ENCODE peak calls at places on chromosomes 2 and 18, in eight cellular contexts. R is transverse colon, P is K562, V is HCT116, W is ovary, Q is uterus, O is adrenal gland, X is right lobe of liver. D is an unnamed sample.

GRCh38 chr2:165758276-165758675 is 35.8 kb downstream of the GALNT3 start:
- DNase-seq in R (no peak), P (no peak), V (no peak), W (no peak), Q (no peak), O (no peak), X (no peak), D (no peak)

GRCh38 chr18:2302628-2303516 is 268.4 kb downstream of the METTL4 start:
- DNase-seq in R (no peak), P (peak), V (peak), W (no peak), Q (no peak), O (no peak), X (no peak), D (no peak)

GRCh38 chr2:200144571-200144970 is 161.9 kb upstream of the SPATS2L start:
- DNase-seq in R (no peak), P (no peak), V (no peak), W (no peak), Q (no peak), O (no peak), X (no peak), D (no peak)

GRCh38 chr2:199999166-199999565 is 43.8 kb downstream of the MAIP1 start:
- DNase-seq in R (no peak), P (no peak), V (no peak), W (no peak), Q (no peak), O (no peak), X (no peak), D (no peak)

GRCh38 chr2:226220511-226220910 is 579.1 kb downstream of the IRS1 start:
- DNase-seq in R (no peak), P (no peak), V (no peak), W (no peak), Q (no peak), O (no peak), X (no peak), D (no peak)

GRCh38 chr2:10408649-10409579 is 39.2 kb downstream of the ODC1 start:
- DNase-seq in R (peak), P (peak), V (peak), W (peak), Q (peak), O (peak), X (peak), D (peak)

GRCh38 chr2:49687873-49688272 is 533.6 kb upstream of the FSHR start:
- DNase-seq in R (no peak), P (no peak), V (no peak), W (no peak), Q (no peak), O (no peak), X (no peak), D (no peak)

GRCh38 chr2:241873081-241873802 is 3.7 kb downstream of the RTP5 start:
- DNase-seq in R (no peak), P (no peak), V (no peak), W (no peak), Q (no peak), O (no peak), X (no peak), D (no peak)

GRCh38 chr18:50716902-50717301 is 102.9 kb downstream of the MRO start:
- DNase-seq in R (no peak), P (no peak), V (no peak), W (no peak), Q (no peak), O (no peak), X (no peak), D (no peak)

GRCh38 chr18:28365406-28365805 is 188.5 kb upstream of the CDH2 start:
- DNase-seq in R (no peak), P (no peak), V (no peak), W (no peak), Q (no peak), O (no peak), X (no peak), D (no peak)

GRCh38 chr2:208265371-208265806 is 666 bp upstream of the PIKFYVE start:
- DNase-seq in R (peak), P (peak), V (no peak), W (peak), Q (peak), O (peak), X (no peak), D (peak)

GRCh38 chr2:64354857-64355680 is 98.9 kb upstream of the LGALSL start:
- DNase-seq in R (no peak), P (peak), V (no peak), W (no peak), Q (no peak), O (no peak), X (no peak), D (no peak)

GRCh38 chr2:36380624-36381481 is 25.3 kb downstream of the CRIM1 start:
- DNase-seq in R (peak), P (no peak), V (no peak), W (peak), Q (no peak), O (peak), X (peak), D (no peak)

GRCh38 chr2:111042772-111043771 is 77.6 kb upstream of the BCL2L11 start:
- DNase-seq in R (no peak), P (no peak), V (no peak), W (no peak), Q (no peak), O (no peak), X (no peak), D (no peak)

GRCh38 chr2:25899404-25899925 is 21.2 kb upstream of the ASXL2 start:
- DNase-seq in R (no peak), P (no peak), V (no peak), W (no peak), Q (no peak), O (no peak), X (no peak), D (no peak)

GRCh38 chr2:40428434-40428833 is 23.5 kb downstream of the SLC8A1 start:
- DNase-seq in R (no peak), P (no peak), V (no peak), W (no peak), Q (no peak), O (no peak), X (no peak), D (no peak)

GRCh38 chr2:233329489-233330135 is 22.0 kb downstream of the SAG start:
- DNase-seq in R (no peak), P (peak), V (no peak), W (no peak), Q (no peak), O (no peak), X (no peak), D (no peak)

GRCh38 chr2:95044598-95044997 is 19.1 kb downstream of the MAL start:
- DNase-seq in R (no peak), P (no peak), V (no peak), W (no peak), Q (no peak), O (no peak), X (no peak), D (no peak)

GRCh38 chr2:26933638-26934334 is 36.7 kb upstream of the MAPRE3 start:
- DNase-seq in R (no peak), P (no peak), V (no peak), W (no peak), Q (no peak), O (no peak), X (no peak), D (no peak)

GRCh38 chr2:113357071-113357470 is 78.3 kb upstream of the PAX8 start:
- DNase-seq in R (no peak), P (no peak), V (no peak), W (no peak), Q (no peak), O (no peak), X (no peak), D (no peak)

GRCh38 chr2:235002198-235003095 is 50.6 kb downstream of the SH3BP4 start:
- DNase-seq in R (no peak), P (no peak), V (no peak), W (no peak), Q (no peak), O (peak), X (no peak), D (no peak)

GRCh38 chr18:48589797-48590519 is 51.1 kb downstream of the CTIF start:
- DNase-seq in R (no peak), P (no peak), V (no peak), W (no peak), Q (no peak), O (peak), X (peak), D (no peak)

GRCh38 chr2:146481629-146482028 is 1363.2 kb upstream of the ACVR2A start:
- DNase-seq in R (no peak), P (no peak), V (no peak), W (no peak), Q (no peak), O (no peak), X (no peak), D (no peak)

GRCh38 chr2:27442282-27442980 is at the start of gene KRTCAP3:
- DNase-seq in R (peak), P (no peak), V (peak), W (peak), Q (no peak), O (peak), X (peak), D (no peak)

GRCh38 chr2:25366629-25367028 is 24.9 kb upstream of the DNMT3A start:
- DNase-seq in R (no peak), P (no peak), V (no peak), W (no peak), Q (no peak), O (no peak), X (no peak), D (no peak)

GRCh38 chr18:34153711-34154110 is 71.0 kb downstream of the NOL4 start:
- DNase-seq in R (no peak), P (no peak), V (no peak), W (no peak), Q (no peak), O (no peak), X (no peak), D (no peak)

GRCh38 chr2:198327526-198327925 is 523.1 kb downstream of the PLCL1 start:
- DNase-seq in R (no peak), P (no peak), V (no peak), W (no peak), Q (no peak), O (no peak), X (no peak), D (no peak)

DNA sequence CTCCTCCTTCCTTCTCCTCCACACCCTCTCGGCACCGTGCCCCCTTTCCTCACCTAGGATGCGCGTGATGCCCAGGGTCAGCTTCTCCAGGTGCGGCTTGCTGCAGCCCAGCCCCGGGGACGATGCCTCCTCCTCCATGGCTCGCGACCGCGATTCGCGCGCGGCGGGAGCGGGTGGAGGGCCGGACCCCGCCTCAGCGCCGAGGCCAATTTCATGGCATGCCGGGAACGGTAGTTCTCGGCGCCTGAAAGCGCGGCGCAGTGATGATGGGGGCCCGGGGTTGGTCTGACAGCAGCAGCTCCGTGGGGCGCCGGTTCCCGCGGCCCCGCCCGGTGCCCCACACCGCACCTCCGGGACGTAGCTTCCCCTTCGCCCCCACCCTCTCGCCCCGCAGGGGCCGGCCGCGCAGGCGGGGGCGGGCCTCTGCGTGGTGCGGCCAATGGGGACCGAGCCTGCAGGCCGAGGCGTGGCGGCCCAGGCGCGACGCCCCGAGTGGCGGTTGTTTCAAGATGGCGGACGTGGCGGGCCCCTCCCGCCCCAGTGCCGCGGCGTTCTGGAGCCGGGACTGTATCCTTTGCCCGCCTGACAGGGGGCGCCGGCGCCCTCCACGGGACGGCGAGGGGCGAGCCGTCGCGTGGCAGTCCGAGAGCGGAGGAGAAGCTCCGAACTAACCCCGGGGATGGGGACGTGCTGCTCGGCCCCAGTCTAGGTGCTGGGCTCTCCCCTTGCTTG is at the start of the genes KIAA1328 and TPGS2:
- DNase-seq in R (peak), P (peak), V (peak), W (peak), Q (peak), O (peak), X (peak), D (peak)
- TF ChIP-seq POLR2A in R (peak), P (peak), V (peak), W (peak), Q (peak), O (peak), X (peak), D (no peak)

GRCh38 chr2:98507461-98507860 is 62.8 kb downstream of the INPP4A start:
- DNase-seq in R (no peak), P (peak), V (no peak), W (no peak), Q (no peak), O (no peak), X (no peak), D (no peak)
- TF ChIP-seq CTCF in R (no peak), P (no peak), V (no peak), W (no peak), Q (no peak), O (no peak), X (no peak), D (no peak)

DNA sequence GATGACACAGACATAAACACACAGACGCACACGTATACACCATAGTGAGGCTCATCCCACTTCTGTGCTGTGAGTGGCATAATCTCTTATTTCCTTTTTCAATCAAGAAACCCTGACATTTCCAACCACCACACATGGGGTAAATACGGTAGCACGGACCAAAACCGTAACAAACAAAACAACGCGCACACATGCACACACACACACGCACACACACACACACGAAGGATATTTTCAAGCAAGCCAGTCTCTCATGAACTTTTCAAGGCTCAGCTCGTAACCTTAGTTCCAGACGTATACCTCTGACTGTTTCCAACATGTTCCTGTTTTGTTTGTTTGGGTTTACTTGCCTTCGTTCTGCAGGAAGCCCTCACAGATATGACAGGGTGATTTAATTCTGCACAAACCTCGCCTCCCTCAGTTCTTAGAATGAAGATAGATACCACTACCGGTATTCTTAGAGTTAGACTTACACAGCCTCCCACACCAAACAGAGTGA is 119.8 kb downstream of the BCL2 start:
- DNase-seq in R (no peak), P (peak), V (no peak), W (no peak), Q (no peak), O (no peak), X (no peak), D (no peak)
- H3K27ac ChIP-seq in R (no peak), P (no peak), V (no peak), W (no peak), Q (no peak), O (no peak), X (no peak), D (peak)

GRCh38 chr2:223053431-223054192 is 1.6 kb downstream of the KCNE4 start:
- DNase-seq in R (no peak), P (no peak), V (no peak), W (peak), Q (peak), O (no peak), X (no peak), D (no peak)

GRCh38 chr2:223054193-223054781 is 2.3 kb downstream of the KCNE4 start:
- DNase-seq in R (peak), P (no peak), V (no peak), W (peak), Q (peak), O (peak), X (no peak), D (no peak)

GRCh38 chr2:223056656-223057418 is 4.8 kb downstream of the KCNE4 start:
- DNase-seq in R (no peak), P (peak), V (no peak), W (no peak), Q (peak), O (no peak), X (no peak), D (no peak)

GRCh38 chr2:223055836-223056235 is 3.8 kb downstream of the KCNE4 start:
- DNase-seq in R (no peak), P (peak), V (no peak), W (peak), Q (peak), O (no peak), X (no peak), D (no peak)

DNA sequence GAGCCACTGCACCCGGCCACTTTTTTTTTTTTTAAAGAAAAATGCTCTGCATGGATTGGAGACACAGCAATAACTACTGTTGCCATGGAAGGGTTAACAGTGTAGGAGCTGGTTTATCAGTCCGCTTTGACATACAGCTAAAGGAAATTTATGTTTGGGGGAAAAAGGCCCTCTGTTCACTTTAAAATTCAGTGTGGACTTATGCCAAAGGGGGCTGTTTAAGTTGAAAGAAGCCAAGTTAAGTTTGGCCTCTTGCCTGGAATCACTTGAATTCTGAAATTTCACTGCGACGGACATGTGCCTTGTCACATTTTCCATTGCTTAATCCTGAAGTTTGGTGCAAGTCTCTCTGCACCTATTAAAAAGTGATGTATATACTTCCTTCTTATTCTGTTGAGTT is 3.1 kb downstream of the KCNE4 start:
- DNase-seq in R (no peak), P (peak), V (no peak), W (peak), Q (no peak), O (no peak), X (no peak), D (no peak)
- TF ChIP-seq POLR2A in R (no peak), P (no peak), V (no peak), W (no peak), Q (no peak), O (no peak), X (no peak), D (no peak)

GRCh38 chr2:8304821-8305766 is 376.8 kb upstream of the ID2 start:
- DNase-seq in R (no peak), P (peak), V (no peak), W (no peak), Q (no peak), O (no peak), X (peak), D (no peak)

GRCh38 chr2:8300905-8301304 is 381.0 kb upstream of the ID2 start:
- DNase-seq in R (no peak), P (no peak), V (no peak), W (no peak), Q (no peak), O (no peak), X (no peak), D (no peak)

GRCh38 chr2:8300216-8300615 is 381.6 kb upstream of the ID2 start:
- DNase-seq in R (no peak), P (no peak), V (no peak), W (no peak), Q (no peak), O (no peak), X (no peak), D (no peak)

GRCh38 chr2:8306530-8307351 is 375.1 kb upstream of the ID2 start:
- DNase-seq in R (no peak), P (no peak), V (no peak), W (no peak), Q (no peak), O (no peak), X (peak), D (no peak)

DNA sequence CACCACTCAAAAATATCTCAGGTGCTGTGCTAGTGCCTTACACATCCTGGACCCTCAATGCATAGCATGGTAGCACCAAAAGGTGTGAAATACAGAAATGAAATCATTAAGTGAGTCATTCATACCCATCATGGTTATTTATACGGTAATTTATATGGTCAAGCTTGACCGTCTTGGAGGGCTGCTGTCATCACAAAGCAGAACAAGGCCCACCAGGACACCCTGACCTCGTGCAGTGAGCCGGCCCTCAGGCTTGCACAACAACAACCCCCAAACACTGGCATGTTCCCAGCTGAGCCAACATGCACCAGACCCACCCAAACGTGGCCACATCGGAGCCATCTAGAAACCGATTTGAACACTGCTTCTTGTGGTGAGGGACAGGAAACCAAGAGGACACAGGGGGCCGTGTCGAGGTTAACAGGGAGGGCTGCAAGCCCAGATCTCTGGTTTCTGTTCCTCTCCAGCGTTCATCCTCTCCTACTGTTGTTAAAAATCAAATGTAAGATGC is 378.5 kb upstream of the ID2 start:
- DNase-seq in R (peak), P (no peak), V (no peak), W (no peak), Q (peak), O (peak), X (no peak), D (peak)
- TF ChIP-seq CTCF in R (no peak), P (no peak), V (no peak), W (no peak), Q (no peak), O (no peak), X (no peak), D (no peak)

GRCh38 chr2:179262077-179262660 is 2.5 kb downstream of the SESTD1 start:
- DNase-seq in R (no peak), P (no peak), V (no peak), W (no peak), Q (no peak), O (no peak), X (no peak), D (no peak)
- H3K27ac ChIP-seq in R (no peak), P (no peak), V (no peak), W (no peak), Q (no peak), O (no peak), X (no peak), D (no peak)

GRCh38 chr2:188291617-188292445 is at the start of gene GULP1:
- DNase-seq in R (peak), P (peak), V (no peak), W (peak), Q (peak), O (peak), X (peak), D (no peak)
- TF ChIP-seq POLR2A in R (peak), P (no peak), V (no peak), W (no peak), Q (peak), O (peak), X (no peak), D (no peak)

DNA sequence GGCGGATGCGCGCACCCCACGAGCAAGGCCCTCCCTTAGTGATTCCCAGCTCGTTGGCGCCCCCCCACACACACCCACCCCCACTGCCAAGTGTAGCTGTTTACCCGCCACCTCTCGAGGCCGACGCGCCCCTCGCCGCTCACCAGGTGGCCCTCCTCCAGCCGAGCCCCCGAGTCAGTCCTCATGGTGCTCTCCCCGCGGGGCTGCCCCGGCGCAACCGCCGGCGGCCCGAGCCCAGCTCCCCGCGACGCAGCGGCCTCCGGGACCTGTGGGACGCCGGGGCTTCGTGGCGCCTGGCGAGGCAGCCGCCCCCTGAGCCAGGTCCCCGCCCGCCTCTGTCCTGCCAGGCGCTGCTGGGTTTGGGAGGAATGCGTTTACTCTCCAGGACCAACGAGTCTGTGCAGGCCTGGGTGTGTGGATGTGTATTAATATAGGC is at the start of gene TMEM237:
- DNase-seq in R (peak), P (peak), V (peak), W (peak), Q (peak), O (peak), X (peak), D (no peak)
- TF ChIP-seq CTCF in R (no peak), P (no peak), V (no peak), W (no peak), Q (no peak), O (no peak), X (no peak), D (no peak)

D was measured in esophagus squamous epithelium.